ENCODE peak calls at places on chromosomes 3 and 15, in ten cellular contexts. One of them, this sample, is unnamed.

GRCh38 chr3:43394071-43394501 is 107.7 kb downstream of the SNRK start:
- DNase-seq in hepatocyte: no peak
- DNase-seq in AG04450: no peak
- DNase-seq in CD8-positive, alpha-beta T cell: no peak
- DNase-seq in HL-60: no peak
- DNase-seq in psoas muscle: peak
- DNase-seq in astrocyte of the spinal cord: peak
- DNase-seq in heart right ventricle: peak
- DNase-seq in BE2C: no peak
- DNase-seq in GM13977: no peak
- DNase-seq in this sample: no peak

GRCh38 chr3:100563652-100564215 is 45.7 kb upstream of the ADGRG7 start:
- DNase-seq in BE2C: no peak
- DNase-seq in HL-60: no peak
- DNase-seq in CD8-positive, alpha-beta T cell: no peak
- DNase-seq in psoas muscle: no peak
- DNase-seq in astrocyte of the spinal cord: no peak
- DNase-seq in heart right ventricle: no peak
- DNase-seq in hepatocyte: no peak
- DNase-seq in GM13977: no peak
- DNase-seq in AG04450: no peak
- DNase-seq in this sample: no peak

GRCh38 chr3:55894605-55895004 is 407.5 kb upstream of the WNT5A start:
- DNase-seq in BE2C: no peak
- DNase-seq in heart right ventricle: no peak
- DNase-seq in GM13977: no peak
- DNase-seq in HL-60: no peak
- DNase-seq in astrocyte of the spinal cord: no peak
- DNase-seq in psoas muscle: no peak
- DNase-seq in hepatocyte: no peak
- DNase-seq in CD8-positive, alpha-beta T cell: no peak
- DNase-seq in AG04450: no peak
- DNase-seq in this sample: no peak

GRCh38 chr3:195129644-195130492 is 141.1 kb downstream of the XXYLT1 start:
- DNase-seq in GM13977: peak
- DNase-seq in CD8-positive, alpha-beta T cell: no peak
- DNase-seq in psoas muscle: no peak
- DNase-seq in heart right ventricle: no peak
- DNase-seq in astrocyte of the spinal cord: peak
- DNase-seq in hepatocyte: no peak
- DNase-seq in HL-60: no peak
- DNase-seq in AG04450: no peak
- DNase-seq in BE2C: no peak
- DNase-seq in this sample: peak

GRCh38 chr3:61663728-61664492 is 102.5 kb downstream of the PTPRG start:
- DNase-seq in psoas muscle: no peak
- DNase-seq in CD8-positive, alpha-beta T cell: no peak
- DNase-seq in BE2C: no peak
- DNase-seq in heart right ventricle: no peak
- DNase-seq in astrocyte of the spinal cord: peak
- DNase-seq in GM13977: no peak
- DNase-seq in hepatocyte: peak
- DNase-seq in AG04450: peak
- DNase-seq in HL-60: no peak
- DNase-seq in this sample: no peak

GRCh38 chr3:40582401-40583027 is 57.8 kb downstream of the ZNF621 start:
- DNase-seq in CD8-positive, alpha-beta T cell: no peak
- DNase-seq in AG04450: no peak
- DNase-seq in hepatocyte: no peak
- DNase-seq in psoas muscle: no peak
- DNase-seq in heart right ventricle: no peak
- DNase-seq in BE2C: no peak
- DNase-seq in astrocyte of the spinal cord: no peak
- DNase-seq in HL-60: no peak
- DNase-seq in GM13977: no peak
- DNase-seq in this sample: no peak

GRCh38 chr3:71930056-71930991 is 145.4 kb upstream of the PROK2 start:
- DNase-seq in heart right ventricle: peak
- DNase-seq in HL-60: no peak
- DNase-seq in GM13977: peak
- DNase-seq in hepatocyte: peak
- DNase-seq in CD8-positive, alpha-beta T cell: no peak
- DNase-seq in BE2C: peak
- DNase-seq in astrocyte of the spinal cord: peak
- DNase-seq in psoas muscle: no peak
- DNase-seq in AG04450: no peak
- DNase-seq in this sample: peak

GRCh38 chr3:179750720-179751328 is 98.0 kb downstream of the USP13 start:
- DNase-seq in psoas muscle: no peak
- DNase-seq in CD8-positive, alpha-beta T cell: no peak
- DNase-seq in heart right ventricle: no peak
- DNase-seq in astrocyte of the spinal cord: peak
- DNase-seq in hepatocyte: peak
- DNase-seq in AG04450: no peak
- DNase-seq in HL-60: peak
- DNase-seq in GM13977: no peak
- DNase-seq in BE2C: peak
- DNase-seq in this sample: no peak

GRCh38 chr3:149833241-149833640 is 20.2 kb downstream of the RNF13 start:
- DNase-seq in psoas muscle: no peak
- DNase-seq in heart right ventricle: no peak
- DNase-seq in hepatocyte: no peak
- DNase-seq in CD8-positive, alpha-beta T cell: no peak
- DNase-seq in BE2C: no peak
- DNase-seq in AG04450: no peak
- DNase-seq in astrocyte of the spinal cord: no peak
- DNase-seq in GM13977: no peak
- DNase-seq in HL-60: no peak
- DNase-seq in this sample: no peak

GRCh38 chr3:11717301-11717700 is 73.6 kb upstream of the VGLL4 start:
- DNase-seq in HL-60: no peak
- DNase-seq in psoas muscle: no peak
- DNase-seq in GM13977: no peak
- DNase-seq in astrocyte of the spinal cord: peak
- DNase-seq in BE2C: no peak
- DNase-seq in heart right ventricle: no peak
- DNase-seq in hepatocyte: no peak
- DNase-seq in AG04450: no peak
- DNase-seq in CD8-positive, alpha-beta T cell: no peak
- DNase-seq in this sample: no peak

GRCh38 chr3:43998841-43999805 is 242.6 kb upstream of the TOPAZ1 start:
- DNase-seq in BE2C: peak
- DNase-seq in heart right ventricle: no peak
- DNase-seq in GM13977: peak
- DNase-seq in astrocyte of the spinal cord: peak
- DNase-seq in HL-60: no peak
- DNase-seq in hepatocyte: peak
- DNase-seq in psoas muscle: no peak
- DNase-seq in AG04450: no peak
- DNase-seq in CD8-positive, alpha-beta T cell: no peak
- DNase-seq in this sample: peak

GRCh38 chr15:66657062-66658020 is 44.7 kb upstream of the SMAD6 start:
- DNase-seq in heart right ventricle: no peak
- DNase-seq in astrocyte of the spinal cord: no peak
- DNase-seq in psoas muscle: no peak
- DNase-seq in hepatocyte: peak
- DNase-seq in HL-60: no peak
- DNase-seq in BE2C: no peak
- DNase-seq in AG04450: no peak
- DNase-seq in GM13977: no peak
- DNase-seq in CD8-positive, alpha-beta T cell: no peak
- DNase-seq in this sample: no peak

GRCh38 chr3:151084893-151085226 is 604 bp upstream of the MED12L start:
- DNase-seq in astrocyte of the spinal cord: no peak
- DNase-seq in psoas muscle: no peak
- DNase-seq in CD8-positive, alpha-beta T cell: no peak
- DNase-seq in hepatocyte: no peak
- DNase-seq in GM13977: peak
- DNase-seq in AG04450: no peak
- DNase-seq in HL-60: no peak
- DNase-seq in heart right ventricle: no peak
- DNase-seq in BE2C: no peak
- DNase-seq in this sample: no peak

GRCh38 chr3:106813742-106814141 is 563.5 kb upstream of the CCDC54 start:
- DNase-seq in GM13977: no peak
- DNase-seq in BE2C: no peak
- DNase-seq in AG04450: no peak
- DNase-seq in heart right ventricle: peak
- DNase-seq in astrocyte of the spinal cord: no peak
- DNase-seq in psoas muscle: no peak
- DNase-seq in HL-60: no peak
- DNase-seq in hepatocyte: no peak
- DNase-seq in CD8-positive, alpha-beta T cell: no peak
- DNase-seq in this sample: no peak

GRCh38 chr15:29455055-29455454 is 185.4 kb upstream of the NSMCE3 start:
- DNase-seq in CD8-positive, alpha-beta T cell: no peak
- DNase-seq in hepatocyte: no peak
- DNase-seq in heart right ventricle: no peak
- DNase-seq in HL-60: no peak
- DNase-seq in psoas muscle: no peak
- DNase-seq in GM13977: no peak
- DNase-seq in BE2C: no peak
- DNase-seq in astrocyte of the spinal cord: no peak
- DNase-seq in AG04450: no peak
- DNase-seq in this sample: no peak
- TF ChIP-seq CTCF in CD8-positive, alpha-beta T cell: no peak
- TF ChIP-seq CTCF in hepatocyte: no peak
- TF ChIP-seq CTCF in heart right ventricle: no peak
- TF ChIP-seq CTCF in HL-60: no peak
- TF ChIP-seq CTCF in psoas muscle: no peak
- TF ChIP-seq CTCF in GM13977: no peak
- TF ChIP-seq CTCF in BE2C: no peak
- TF ChIP-seq CTCF in astrocyte of the spinal cord: no peak
- TF ChIP-seq CTCF in AG04450: no peak
- TF ChIP-seq CTCF in this sample: no peak

DNA sequence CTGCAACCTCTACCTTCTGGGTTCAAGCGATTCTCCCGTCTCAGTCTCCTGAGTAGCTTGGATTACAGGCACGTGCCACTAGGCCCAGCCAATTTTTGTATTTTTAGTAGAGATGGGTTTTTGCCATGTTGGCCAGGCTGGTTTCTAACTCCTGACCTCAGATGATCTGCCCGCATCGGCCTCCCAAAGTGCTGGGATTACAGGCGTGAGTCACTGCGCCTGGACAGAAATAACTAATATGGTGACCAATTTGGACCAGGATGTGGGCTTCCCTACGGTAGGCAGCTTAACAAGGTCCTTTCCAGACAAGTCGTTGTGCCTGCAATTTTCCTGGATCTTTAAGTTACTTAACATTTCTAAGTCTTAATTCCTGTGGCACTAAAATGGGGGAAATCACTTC is 14.8 kb downstream of the WDR53 start:
- DNase-seq in AG04450: no peak
- DNase-seq in HL-60: no peak
- DNase-seq in hepatocyte: no peak
- DNase-seq in CD8-positive, alpha-beta T cell: no peak
- DNase-seq in astrocyte of the spinal cord: no peak
- DNase-seq in GM13977: no peak
- DNase-seq in BE2C: no peak
- DNase-seq in heart right ventricle: no peak
- DNase-seq in psoas muscle: peak
- DNase-seq in this sample: no peak
- TF ChIP-seq CTCF in AG04450: no peak
- TF ChIP-seq CTCF in HL-60: no peak
- TF ChIP-seq CTCF in hepatocyte: no peak
- TF ChIP-seq CTCF in CD8-positive, alpha-beta T cell: no peak
- TF ChIP-seq CTCF in astrocyte of the spinal cord: no peak
- TF ChIP-seq CTCF in GM13977: no peak
- TF ChIP-seq CTCF in BE2C: no peak
- TF ChIP-seq CTCF in heart right ventricle: no peak
- TF ChIP-seq CTCF in psoas muscle: no peak
- TF ChIP-seq CTCF in this sample: no peak

DNA sequence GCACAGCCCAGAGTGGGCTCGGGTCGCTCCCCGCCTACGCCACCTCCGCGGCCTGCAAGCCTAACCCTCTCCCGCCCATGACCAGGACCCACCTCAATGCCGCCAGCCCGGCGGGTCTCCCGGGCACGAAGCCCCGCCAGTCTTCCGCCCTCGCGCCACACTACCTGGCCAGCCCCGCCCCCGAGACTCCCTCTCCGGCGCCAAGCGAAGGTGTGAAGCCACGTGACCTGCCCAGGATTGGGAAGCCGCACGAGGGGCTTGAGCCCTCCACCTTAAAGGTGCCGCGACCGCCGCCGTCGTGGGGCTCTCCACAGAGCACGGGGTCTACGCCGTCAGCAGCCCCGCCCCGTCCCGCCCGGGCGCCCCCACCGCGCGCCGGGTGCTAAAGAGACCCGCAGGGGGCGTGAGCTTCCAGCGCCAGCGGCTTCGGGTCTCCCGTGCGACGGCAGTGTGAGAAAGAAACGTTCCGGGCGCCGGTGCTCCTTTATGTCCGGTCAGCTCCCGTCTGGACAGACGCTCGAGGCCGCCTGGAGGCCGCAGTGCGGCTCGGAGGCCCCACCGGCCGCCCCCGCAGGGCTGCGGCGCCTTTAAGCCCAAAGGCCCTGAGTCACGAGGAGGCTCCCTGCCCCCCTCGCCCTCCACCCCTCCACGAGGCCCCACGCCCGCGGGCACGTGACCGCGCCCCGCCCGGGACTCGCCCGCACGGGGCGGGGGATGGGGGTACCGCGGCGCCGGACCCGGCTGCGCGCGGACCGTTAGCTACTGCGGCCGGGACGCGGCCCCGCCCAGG is at the start of gene CPEB1:
- DNase-seq in psoas muscle: peak
- DNase-seq in AG04450: no peak
- DNase-seq in astrocyte of the spinal cord: peak
- DNase-seq in HL-60: no peak
- DNase-seq in CD8-positive, alpha-beta T cell: peak
- DNase-seq in hepatocyte: peak
- DNase-seq in BE2C: peak
- DNase-seq in heart right ventricle: peak
- DNase-seq in GM13977: peak
- DNase-seq in this sample: peak
- TF ChIP-seq CTCF in psoas muscle: peak
- TF ChIP-seq CTCF in AG04450: peak
- TF ChIP-seq CTCF in astrocyte of the spinal cord: peak
- TF ChIP-seq CTCF in HL-60: no peak
- TF ChIP-seq CTCF in CD8-positive, alpha-beta T cell: peak
- TF ChIP-seq CTCF in hepatocyte: peak
- TF ChIP-seq CTCF in BE2C: no peak
- TF ChIP-seq CTCF in heart right ventricle: peak
- TF ChIP-seq CTCF in GM13977: peak
- TF ChIP-seq CTCF in this sample: no peak

DNA sequence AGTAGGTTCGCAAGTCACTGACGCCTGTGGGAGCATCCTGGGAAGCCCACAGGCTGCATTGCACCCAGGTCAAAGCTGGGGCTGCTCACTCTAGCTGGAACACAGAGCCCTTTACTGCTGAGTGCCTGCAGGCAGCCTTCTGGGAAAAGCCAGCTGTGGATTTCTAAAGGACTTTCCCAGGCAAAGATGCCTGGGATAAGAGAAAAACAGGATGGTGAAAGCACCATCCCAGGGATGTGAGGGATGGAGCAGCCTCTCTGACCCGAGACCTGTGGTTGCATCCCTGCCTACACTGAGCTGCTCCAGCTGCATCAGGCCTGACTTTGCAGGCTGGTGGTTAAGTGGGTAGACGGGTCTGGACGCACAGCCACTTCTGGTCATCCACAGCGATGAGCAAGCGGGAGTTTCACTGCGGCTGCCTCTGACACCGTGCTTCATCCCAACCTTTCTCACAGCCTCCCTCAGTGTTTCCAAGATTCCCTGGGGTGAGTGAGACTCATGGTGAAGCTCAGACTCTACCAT is 52.5 kb upstream of the AMOTL2 start:
- DNase-seq in GM13977: no peak
- DNase-seq in psoas muscle: no peak
- DNase-seq in heart right ventricle: no peak
- DNase-seq in astrocyte of the spinal cord: peak
- DNase-seq in CD8-positive, alpha-beta T cell: no peak
- DNase-seq in BE2C: no peak
- DNase-seq in hepatocyte: no peak
- DNase-seq in AG04450: peak
- DNase-seq in HL-60: no peak
- DNase-seq in this sample: no peak
- TF ChIP-seq CTCF in GM13977: no peak
- TF ChIP-seq CTCF in psoas muscle: no peak
- TF ChIP-seq CTCF in heart right ventricle: no peak
- TF ChIP-seq CTCF in astrocyte of the spinal cord: no peak
- TF ChIP-seq CTCF in CD8-positive, alpha-beta T cell: no peak
- TF ChIP-seq CTCF in BE2C: no peak
- TF ChIP-seq CTCF in hepatocyte: no peak
- TF ChIP-seq CTCF in AG04450: no peak
- TF ChIP-seq CTCF in HL-60: no peak
- TF ChIP-seq CTCF in this sample: no peak